ENCODE peak calls at places on chromosomes 3 and 15, in seven cellular contexts. Y, T, K, M, B, P and F are unnamed samples.

GRCh38 chr15:25685216-25685569 is 177.9 kb downstream of the ATP10A start:
- DNase-seq in Y (no peak), T (no peak), K (no peak), M (no peak), B (no peak), P (no peak), F (no peak)

GRCh38 chr15:77710171-77710570 is 77.5 kb upstream of the LINGO1 start:
- DNase-seq in Y (no peak), T (no peak), K (no peak), M (no peak), B (no peak), P (no peak), F (no peak)

GRCh38 chr3:48280883-48281282 is 40.0 kb downstream of the ZNF589 start:
- DNase-seq in Y (no peak), T (no peak), K (no peak), M (no peak), B (no peak), P (no peak), F (no peak)

GRCh38 chr15:78060232-78060631 is 17.3 kb downstream of the TBC1D2B start:
- DNase-seq in Y (no peak), T (no peak), K (no peak), M (no peak), B (no peak), P (no peak), F (no peak)

GRCh38 chr3:128242818-128243601 is 89.7 kb downstream of the EEFSEC start:
- DNase-seq in Y (no peak), T (no peak), K (no peak), M (no peak), B (no peak), P (peak; percentile 53), F (no peak)

GRCh38 chr3:14411166-14411526 is 8.7 kb downstream of the SLC6A6 start:
- DNase-seq in Y (no peak), T (peak; percentile 75), K (no peak), M (no peak), B (no peak), P (no peak), F (no peak)

GRCh38 chr3:4417449-4417848 is 49.6 kb downstream of the SUMF1 start:
- DNase-seq in Y (no peak), T (no peak), K (no peak), M (no peak), B (no peak), P (peak; percentile 74), F (no peak)

GRCh38 chr15:40357723-40358491 is at the start of gene DISP2:
- DNase-seq in Y (peak; percentile 91), T (peak; percentile 69), K (no peak), M (peak; percentile 87), B (peak; percentile 92), P (peak; percentile 59), F (peak; percentile 96)

GRCh38 chr3:192879346-192880031 is 38.2 kb downstream of the MB21D2 start:
- DNase-seq in Y (no peak), T (peak; percentile 87), K (no peak), M (no peak), B (no peak), P (peak; percentile 94), F (no peak)

GRCh38 chr3:32422943-32423342 is 31.3 kb downstream of the CMTM7 start:
- DNase-seq in Y (no peak), T (no peak), K (no peak), M (no peak), B (no peak), P (no peak), F (no peak)

GRCh38 chr15:66682865-66683264 is 19.2 kb upstream of the SMAD6 start:
- DNase-seq in Y (no peak), T (no peak), K (no peak), M (no peak), B (no peak), P (peak; percentile 38), F (no peak)

GRCh38 chr3:97990624-97991277 is 18.5 kb upstream of the RIOX2 start:
- DNase-seq in Y (no peak), T (no peak), K (no peak), M (no peak), B (no peak), P (no peak), F (no peak)

GRCh38 chr3:139574026-139574947 is 34.7 kb upstream of the RBP1 start:
- DNase-seq in Y (peak; percentile 55), T (no peak), K (no peak), M (peak; percentile 33), B (no peak), P (no peak), F (peak; percentile 75)

GRCh38 chr3:53042654-53043053 is 3.2 kb downstream of the SFMBT1 start:
- DNase-seq in Y (no peak), T (no peak), K (no peak), M (no peak), B (no peak), P (no peak), F (no peak)

GRCh38 chr15:82018201-82018600 is 27.6 kb downstream of the MEX3B start:
- DNase-seq in Y (no peak), T (no peak), K (no peak), M (no peak), B (no peak), P (no peak), F (no peak)

GRCh38 chr15:63473749-63473998 is 30.7 kb upstream of the USP3 start:
- DNase-seq in Y (no peak), T (no peak), K (no peak), M (no peak), B (no peak), P (no peak), F (no peak)

GRCh38 chr3:188234172-188234571 is 80.2 kb downstream of the LPP start:
- DNase-seq in Y (no peak), T (no peak), K (no peak), M (no peak), B (no peak), P (no peak), F (no peak)

GRCh38 chr15:51004103-51004536 is 90.6 kb downstream of the TNFAIP8L3 start:
- DNase-seq in Y (no peak), T (peak; percentile 60), K (no peak), M (no peak), B (no peak), P (peak; percentile 14), F (no peak)

GRCh38 chr15:83320831-83321230 is 36.4 kb upstream of the BNC1 start:
- DNase-seq in Y (no peak), T (peak; percentile 41), K (no peak), M (no peak), B (no peak), P (no peak), F (no peak)

GRCh38 chr3:171270541-171270940 is 189.7 kb downstream of the TNIK start:
- DNase-seq in Y (no peak), T (no peak), K (no peak), M (no peak), B (no peak), P (no peak), F (no peak)

GRCh38 chr15:81686021-81686420 is 312.0 kb upstream of the TMC3 start:
- DNase-seq in Y (no peak), T (no peak), K (no peak), M (no peak), B (no peak), P (no peak), F (no peak)

GRCh38 chr15:89356634-89357298 is 22.1 kb upstream of the POLG start:
- DNase-seq in Y (no peak), T (peak; percentile 60), K (no peak), M (no peak), B (no peak), P (no peak), F (no peak)

GRCh38 chr3:69294014-69294771 is 91.7 kb downstream of the FRMD4B start:
- DNase-seq in Y (no peak), T (peak; percentile 2), K (no peak), M (no peak), B (no peak), P (peak; percentile 42), F (no peak)

GRCh38 chr3:50303038-50303815 is at the start of gene HYAL1:
- DNase-seq in Y (peak; percentile 57), T (peak; percentile 50), K (no peak), M (peak; percentile 77), B (peak; percentile 83), P (no peak), F (peak; percentile 92)

GRCh38 chr3:177624523-177625495 is 427.5 kb upstream of the TBL1XR1 start:
- DNase-seq in Y (no peak), T (no peak), K (no peak), M (no peak), B (no peak), P (no peak), F (no peak)

GRCh38 chr15:42159381-42160015 is 3.1 kb upstream of the PLA2G4F start:
- DNase-seq in Y (no peak), T (no peak), K (no peak), M (peak; percentile 46), B (no peak), P (no peak), F (peak; percentile 80)

GRCh38 chr15:42157981-42158765 is 1.7 kb upstream of the PLA2G4F start:
- DNase-seq in Y (no peak), T (no peak), K (no peak), M (peak; percentile 54), B (no peak), P (peak; percentile 68), F (no peak)

GRCh38 chr15:42157381-42157780 is 945 bp upstream of the PLA2G4F start:
- DNase-seq in Y (no peak), T (no peak), K (no peak), M (no peak), B (no peak), P (no peak), F (no peak)

GRCh38 chr15:42158941-42159340 is 2.5 kb upstream of the PLA2G4F start:
- DNase-seq in Y (no peak), T (no peak), K (no peak), M (no peak), B (no peak), P (no peak), F (no peak)

GRCh38 chr15:42160110-42160509 is 3.7 kb upstream of the PLA2G4F start:
- DNase-seq in Y (no peak), T (no peak), K (no peak), M (no peak), B (no peak), P (no peak), F (no peak)
- H3K27ac ChIP-seq in Y (no peak overlapping the region), T (no peak overlapping the region), K (no peak overlapping the region), M (no peak overlapping the region), B (no peak overlapping the region), P (no peak overlapping the region), F (no peak overlapping the region)

GRCh38 chr3:16266714-16267113 is 1.7 kb downstream of the OXNAD1 start:
- DNase-seq in Y (no peak), T (no peak), K (no peak), M (no peak), B (no peak), P (no peak), F (no peak)
- H3K4me3 ChIP-seq in Y (no peak overlapping the region), T (no peak overlapping the region), K (no peak overlapping the region), M (no peak overlapping the region), B (no peak overlapping the region), P (no peak overlapping the region), F (no peak overlapping the region)

GRCh38 chr15:41943543-41944312 is 28.6 kb downstream of the EHD4 start:
- DNase-seq in Y (no peak), T (no peak), K (no peak), M (no peak), B (no peak), P (no peak), F (no peak)
- H3K27ac ChIP-seq in Y (peak overlapping the region; percentile 54), T (peak overlapping the region; percentile 59), K (no peak overlapping the region), M (no peak overlapping the region), B (peak overlapping the region; percentile 67), P (peak overlapping the region; percentile 79), F (peak overlapping the region; percentile 74)

DNA sequence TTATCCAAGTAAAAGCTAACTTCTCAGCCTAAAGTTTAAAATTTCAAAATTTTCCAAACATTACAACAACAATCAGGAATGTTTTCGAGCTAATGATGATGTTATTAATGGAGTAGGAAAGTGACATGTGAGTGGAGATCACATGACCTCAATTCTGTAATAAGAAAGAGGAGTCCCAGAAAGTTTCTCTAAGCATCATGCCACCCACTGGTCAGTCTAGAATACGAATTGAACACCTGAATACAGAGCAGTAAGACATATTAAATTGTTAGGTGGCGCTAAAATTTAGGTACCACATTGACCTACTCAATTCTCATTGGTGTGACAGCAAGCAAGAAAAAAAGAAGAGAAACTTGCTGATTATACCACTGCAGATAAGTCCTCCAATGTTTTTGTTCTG is 163.9 kb downstream of the DCLK3 start:
- DNase-seq in Y (no peak), T (peak; percentile 23), K (no peak), M (no peak), B (no peak), P (no peak), F (no peak)
- H3K4me3 ChIP-seq in Y (no peak overlapping the region), T (no peak overlapping the region), K (no peak overlapping the region), M (no peak overlapping the region), B (no peak overlapping the region), P (no peak overlapping the region), F (no peak overlapping the region)